ENCODE peak calls at places on chromosomes 2 and 18, in eight cellular contexts. F, A, D, J, Z, C, P and X are unnamed samples.

GRCh38 chr2:2767837-2768236 is 436.8 kb upstream of the MYT1L start:
- DNase-seq in F (no peak), A (no peak), D (no peak), J (no peak), Z (no peak), C (no peak), P (no peak), X (no peak)

GRCh38 chr2:9737053-9737875 is 106.0 kb upstream of the TAF1B start:
- DNase-seq in F (no peak), A (no peak), D (no peak), J (no peak), Z (peak), C (peak), P (no peak), X (no peak)

GRCh38 chr2:166573393-166573792 is 79.3 kb upstream of the SCN7A start:
- DNase-seq in F (no peak), A (no peak), D (no peak), J (peak), Z (peak), C (no peak), P (no peak), X (no peak)

GRCh38 chr2:176291768-176292393 is 22.6 kb downstream of the MTX2 start:
- DNase-seq in F (no peak), A (no peak), D (no peak), J (no peak), Z (no peak), C (no peak), P (no peak), X (no peak)

GRCh38 chr2:63052411-63053234 is 2.0 kb downstream of the OTX1 start:
- DNase-seq in F (no peak), A (no peak), D (no peak), J (no peak), Z (no peak), C (no peak), P (no peak), X (peak)

GRCh38 chr2:10340593-10340975 is 37.9 kb downstream of the HPCAL1 start:
- DNase-seq in F (no peak), A (no peak), D (no peak), J (no peak), Z (no peak), C (no peak), P (no peak), X (no peak)

GRCh38 chr2:223633656-223634055 is 31.5 kb upstream of the SCG2 start:
- DNase-seq in F (no peak), A (no peak), D (no peak), J (peak), Z (no peak), C (no peak), P (no peak), X (no peak)

GRCh38 chr2:88196490-88197087 is 26.4 kb downstream of the THNSL2 start:
- DNase-seq in F (no peak), A (no peak), D (no peak), J (no peak), Z (no peak), C (no peak), P (no peak), X (no peak)

GRCh38 chr2:176285321-176285720 is 16.1 kb downstream of the MTX2 start:
- DNase-seq in F (no peak), A (no peak), D (no peak), J (peak), Z (no peak), C (no peak), P (no peak), X (no peak)

GRCh38 chr2:37371979-37372378 is 27.5 kb downstream of the QPCT start:
- DNase-seq in F (no peak), A (no peak), D (no peak), J (no peak), Z (no peak), C (no peak), P (no peak), X (no peak)

GRCh38 chr18:58848685-58849084 is 16.0 kb upstream of the ZNF532 start:
- DNase-seq in F (no peak), A (no peak), D (no peak), J (peak), Z (peak), C (no peak), P (no peak), X (no peak)

GRCh38 chr2:236968101-236968886 is 117.4 kb upstream of the COPS8 start:
- DNase-seq in F (peak), A (no peak), D (no peak), J (no peak), Z (no peak), C (no peak), P (no peak), X (peak)

GRCh38 chr2:197360744-197361156 is 50.2 kb upstream of the ANKRD44 start:
- DNase-seq in F (no peak), A (no peak), D (no peak), J (peak), Z (no peak), C (no peak), P (no peak), X (peak)

GRCh38 chr2:190338453-190338852 is 4.9 kb upstream of the INPP1 start:
- DNase-seq in F (no peak), A (no peak), D (no peak), J (no peak), Z (no peak), C (no peak), P (no peak), X (no peak)
- TF ChIP-seq CTCF in F (no peak), A (peak), D (peak), J (no peak), Z (no peak), C (peak), P (no peak), X (no peak)

GRCh38 chr2:26740890-26741302 is 23.2 kb upstream of the SLC35F6 start:
- DNase-seq in F (no peak), A (no peak), D (no peak), J (no peak), Z (peak), C (no peak), P (no peak), X (peak)
- TF ChIP-seq CTCF in F (no peak), A (no peak), D (no peak), J (peak), Z (no peak), C (no peak), P (no peak), X (no peak)

DNA sequence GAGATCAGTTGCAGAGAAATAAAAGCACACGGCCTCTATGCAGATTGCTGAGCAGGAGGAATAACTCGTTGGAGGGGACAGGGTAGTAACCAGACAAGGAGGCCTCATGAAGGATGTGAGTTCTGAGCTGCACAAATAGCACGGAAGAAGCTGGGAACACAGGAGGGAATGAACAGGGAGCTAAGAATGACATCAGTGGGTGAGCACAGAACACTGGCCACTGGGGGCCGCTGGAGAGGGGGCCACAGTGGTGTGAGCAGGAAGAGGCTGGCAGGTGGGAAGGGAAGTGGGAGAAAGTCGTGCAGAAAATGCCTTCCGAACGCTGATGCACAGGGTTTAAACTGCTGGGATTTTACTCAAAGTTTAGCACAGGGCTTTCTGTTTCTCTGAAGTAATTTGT is 61.0 kb downstream of the ZAP70 start:
- DNase-seq in F (no peak), A (no peak), D (peak), J (peak), Z (peak), C (no peak), P (no peak), X (no peak)
- TF ChIP-seq CTCF in F (no peak), A (peak), D (no peak), J (peak), Z (peak), C (peak), P (peak), X (no peak)

DNA sequence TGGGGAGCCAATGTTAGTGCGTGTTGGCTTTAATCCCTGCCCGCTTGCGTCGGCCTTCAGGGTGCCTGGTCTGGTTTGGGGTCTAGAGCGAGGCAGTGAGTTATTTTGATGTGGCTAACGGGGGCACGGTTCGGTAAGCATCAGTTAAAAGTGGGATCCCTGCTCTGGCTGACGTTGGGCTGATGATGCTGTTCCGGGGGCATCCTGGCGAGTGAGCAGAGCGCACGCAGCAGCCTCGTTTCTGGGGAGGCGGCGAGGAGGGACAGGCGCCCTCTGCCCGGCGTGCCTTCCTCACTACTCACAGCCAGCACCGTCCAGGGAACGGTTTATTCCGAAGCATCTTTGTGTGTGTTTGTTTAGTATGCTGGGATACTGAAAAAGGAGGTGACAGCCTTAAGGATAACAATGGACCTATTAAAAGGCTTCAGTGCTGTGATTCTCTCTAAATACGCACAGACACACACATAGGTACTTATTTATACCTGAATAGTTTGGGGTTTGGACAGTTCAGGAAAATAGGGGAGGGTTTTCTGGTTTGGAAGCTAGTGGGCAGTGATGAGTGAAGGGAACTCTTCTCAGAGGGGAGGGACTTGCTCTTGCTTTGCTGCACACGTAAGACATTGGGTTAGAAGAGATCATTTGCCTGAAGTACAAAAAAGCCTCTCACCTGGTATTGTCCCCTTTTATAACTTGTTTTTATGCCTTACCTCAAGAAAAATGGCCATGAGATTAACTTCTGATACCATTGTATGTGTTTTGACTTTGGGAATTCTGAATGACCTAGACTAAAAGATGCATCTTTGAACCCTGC is 2.1 kb downstream of the CRIM1 start:
- DNase-seq in F (peak), A (no peak), D (peak), J (peak), Z (peak), C (peak), P (peak), X (peak)
- TF ChIP-seq CTCF in F (peak), A (no peak), D (peak), J (peak), Z (peak), C (peak), P (peak), X (peak)

GRCh38 chr2:217006217-217006616 is 146.4 kb upstream of the TNP1 start:
- DNase-seq in F (no peak), A (no peak), D (no peak), J (no peak), Z (no peak), C (no peak), P (no peak), X (no peak)

GRCh38 chr2:217004636-217005035 is 144.8 kb upstream of the TNP1 start:
- DNase-seq in F (no peak), A (no peak), D (no peak), J (no peak), Z (no peak), C (no peak), P (no peak), X (no peak)

GRCh38 chr2:216996279-216996845 is 136.5 kb upstream of the TNP1 start:
- DNase-seq in F (no peak), A (no peak), D (no peak), J (no peak), Z (no peak), C (no peak), P (no peak), X (no peak)

GRCh38 chr2:217001740-217002139 is 141.9 kb upstream of the TNP1 start:
- DNase-seq in F (no peak), A (no peak), D (no peak), J (no peak), Z (no peak), C (no peak), P (no peak), X (no peak)

DNA sequence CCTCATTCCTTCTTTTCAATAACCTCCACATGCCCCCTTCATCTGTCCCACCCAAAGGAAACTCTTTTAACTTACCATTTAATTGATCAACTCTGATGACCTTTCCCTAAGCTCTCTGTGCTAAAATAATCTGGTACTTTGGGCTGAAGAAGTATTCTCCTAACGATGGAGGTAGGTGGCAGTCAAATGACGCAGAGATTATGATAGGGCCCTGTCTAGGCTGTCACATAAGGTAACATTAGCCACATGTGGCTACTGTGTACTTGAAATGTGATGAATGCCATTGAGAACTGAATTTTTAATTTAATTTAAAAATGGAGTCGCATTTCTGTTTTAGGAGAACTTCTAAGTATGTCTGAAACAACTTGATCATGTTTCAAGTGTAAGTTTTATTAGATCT is 140.5 kb upstream of the TNP1 start:
- DNase-seq in F (no peak), A (no peak), D (no peak), J (no peak), Z (no peak), C (no peak), P (no peak), X (no peak)
- TF ChIP-seq CTCF in F (no peak), A (no peak), D (no peak), J (no peak), Z (no peak), C (no peak), P (no peak), X (no peak)

DNA sequence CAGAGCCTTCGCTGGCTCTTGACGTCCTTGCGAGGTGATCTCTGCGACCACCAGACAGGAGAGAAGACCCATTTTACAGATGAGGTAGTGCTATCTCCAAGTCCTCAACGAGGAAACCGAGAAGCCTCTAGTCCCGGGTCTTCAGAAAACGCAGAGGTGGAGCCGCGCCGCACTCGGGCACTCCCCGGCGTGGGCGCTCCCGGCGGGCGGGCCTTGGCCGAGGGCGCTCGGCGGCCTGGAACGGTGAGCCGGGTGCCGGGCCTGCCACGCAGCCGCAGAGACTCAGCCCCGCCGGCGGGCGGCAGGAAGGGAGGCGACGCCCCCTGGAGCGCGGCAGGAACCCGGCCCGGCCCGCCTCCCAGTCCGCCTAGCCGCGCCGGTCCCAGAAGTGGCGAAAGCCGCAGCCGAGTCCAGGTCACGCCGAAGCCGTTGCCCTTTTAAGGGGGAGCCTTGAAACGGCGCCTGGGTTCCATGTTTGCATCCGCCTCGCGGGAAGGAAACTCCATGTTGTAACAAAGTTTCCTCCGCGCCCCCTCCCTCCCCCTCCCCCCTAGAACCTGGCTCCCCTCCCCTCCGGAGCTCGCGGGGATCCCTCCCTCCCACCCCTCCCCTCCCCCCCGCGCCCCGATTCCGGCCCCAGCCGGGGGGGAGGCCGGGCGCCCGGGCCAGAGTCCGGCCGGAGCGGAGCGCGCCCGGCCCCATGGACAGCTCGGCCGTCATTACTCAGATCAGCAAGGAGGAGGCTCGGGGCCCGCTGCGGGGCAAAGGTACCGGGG is at the start of gene CTDSP1:
- DNase-seq in F (peak), A (peak), D (peak), J (peak), Z (peak), C (peak), P (peak), X (peak)
- TF ChIP-seq CTCF in F (no peak), A (peak), D (peak), J (no peak), Z (no peak), C (no peak), P (no peak), X (no peak)

DNA sequence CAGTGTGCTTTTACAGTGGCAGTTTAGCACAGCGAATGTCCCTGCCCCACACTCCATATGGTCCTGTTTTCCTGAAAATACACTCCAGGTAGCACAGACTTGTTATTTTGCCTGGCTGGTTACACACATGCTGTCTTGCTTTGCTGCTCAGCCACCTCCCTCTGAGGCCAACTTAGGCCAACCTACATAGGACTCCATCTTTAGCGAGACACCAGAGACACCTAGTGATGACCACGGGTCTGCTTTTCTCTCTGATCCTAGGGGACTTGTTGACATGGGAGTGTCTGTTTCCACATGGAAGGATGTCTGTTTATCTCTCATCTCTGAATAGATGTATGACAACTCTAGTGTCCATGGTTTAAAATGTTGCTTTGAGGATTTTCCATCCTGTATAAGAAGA is 43.3 kb downstream of the PLEKHB2 start:
- DNase-seq in F (no peak), A (no peak), D (no peak), J (no peak), Z (no peak), C (no peak), P (no peak), X (no peak)
- TF ChIP-seq CTCF in F (no peak), A (peak), D (peak), J (no peak), Z (no peak), C (peak), P (no peak), X (no peak)

GRCh38 chr2:45836316-45836715 is 184.8 kb downstream of the PRKCE start:
- DNase-seq in F (no peak), A (no peak), D (no peak), J (no peak), Z (no peak), C (no peak), P (no peak), X (no peak)
- TF ChIP-seq CTCF in F (no peak), A (no peak), D (peak), J (no peak), Z (no peak), C (no peak), P (no peak), X (no peak)

GRCh38 chr2:40824269-40824668 is 372.4 kb upstream of the SLC8A1 start:
- DNase-seq in F (no peak), A (no peak), D (no peak), J (no peak), Z (no peak), C (no peak), P (no peak), X (no peak)

GRCh38 chr2:40823465-40823864 is 371.6 kb upstream of the SLC8A1 start:
- DNase-seq in F (no peak), A (no peak), D (no peak), J (no peak), Z (no peak), C (no peak), P (no peak), X (no peak)

GRCh38 chr2:40814621-40815020 is 362.7 kb upstream of the SLC8A1 start:
- DNase-seq in F (no peak), A (no peak), D (no peak), J (no peak), Z (no peak), C (no peak), P (no peak), X (no peak)

DNA sequence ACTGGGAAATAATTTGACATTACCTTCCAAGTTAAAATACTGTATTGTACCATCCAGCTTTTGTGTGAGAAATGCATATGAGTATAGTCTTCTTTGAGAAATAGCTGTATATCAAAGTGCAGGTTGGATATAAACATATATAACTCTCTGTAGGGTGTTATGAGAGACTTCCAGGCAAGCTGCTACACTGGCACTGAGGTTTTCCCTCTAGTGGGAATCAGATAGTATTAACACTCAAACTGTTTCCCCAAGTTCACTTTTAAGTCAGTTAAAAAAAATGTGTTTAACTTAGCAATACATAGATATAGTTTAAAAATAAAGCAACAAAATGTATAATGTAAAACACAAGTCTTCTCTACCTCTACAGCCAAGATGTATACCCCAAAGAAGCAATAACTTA is 368.4 kb upstream of the SLC8A1 start:
- DNase-seq in F (no peak), A (no peak), D (no peak), J (no peak), Z (no peak), C (no peak), P (no peak), X (no peak)
- TF ChIP-seq CTCF in F (no peak), A (no peak), D (no peak), J (no peak), Z (no peak), C (no peak), P (peak), X (no peak)

DNA sequence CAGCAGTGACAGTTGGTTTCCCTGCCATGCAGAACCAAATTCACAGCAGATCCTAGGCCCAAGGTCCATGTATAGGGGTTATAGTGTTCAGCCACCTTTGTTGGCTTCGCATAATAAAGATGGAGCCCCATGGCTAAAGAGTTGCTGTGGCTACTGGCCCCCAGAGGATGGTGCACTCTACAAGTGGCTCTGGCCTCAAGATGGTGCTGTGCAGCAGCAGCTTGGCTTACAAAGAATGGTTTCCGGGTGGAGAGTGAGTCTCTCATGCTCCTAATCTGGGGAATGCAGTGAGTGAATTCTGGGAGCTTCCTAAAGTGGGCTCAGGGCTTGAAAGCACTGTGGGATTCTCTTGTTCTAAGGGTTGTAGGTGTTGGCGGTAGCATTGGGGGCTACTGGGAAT is 1199.7 kb downstream of the CNTNAP5 start:
- DNase-seq in F (no peak), A (no peak), D (no peak), J (no peak), Z (no peak), C (no peak), P (no peak), X (no peak)
- TF ChIP-seq CTCF in F (no peak), A (no peak), D (no peak), J (no peak), Z (no peak), C (no peak), P (no peak), X (no peak)